ENCODE peak calls at places on chromosomes 2 and 18, in seven cellular contexts. I is suprapubic skin, P is fibroblast of mammary gland, O is HCT116, X is OCI-LY7, B is astrocyte of the spinal cord, K is transverse colon. E is an unnamed sample.

GRCh38 chr18:48743046-48743445 is 204.2 kb downstream of the CTIF start:
- DNase-seq in I (no peak), P (peak; percentile 88), O (no peak), X (no peak), B (peak; percentile 72), K (no peak), E (no peak)

GRCh38 chr2:9169310-9170107 is 37.1 kb upstream of the ASAP2 start:
- DNase-seq in I (no peak), P (no peak), O (no peak), X (no peak), B (no peak), K (no peak), E (no peak)

GRCh38 chr2:80292474-80292873 is 12.1 kb downstream of the LRRTM1 start:
- DNase-seq in I (no peak), P (no peak), O (no peak), X (no peak), B (no peak), K (no peak), E (no peak)

GRCh38 chr2:29223851-29224692 is 108.9 kb downstream of the CLIP4 start:
- DNase-seq in I (peak; percentile 77), P (peak; percentile 90), O (no peak), X (no peak), B (peak; percentile 68), K (peak; percentile 26), E (no peak)

GRCh38 chr2:118850901-118851268 is 3.4 kb upstream of the EN1 start:
- DNase-seq in I (no peak), P (no peak), O (no peak), X (no peak), B (no peak), K (no peak), E (no peak)

GRCh38 chr18:43719264-43719795 is 442.0 kb upstream of the SYT4 start:
- DNase-seq in I (no peak), P (no peak), O (no peak), X (no peak), B (no peak), K (no peak), E (no peak)

GRCh38 chr2:151569167-151569566 is 159.5 kb downstream of the RIF1 start:
- DNase-seq in I (no peak), P (no peak), O (no peak), X (no peak), B (no peak), K (no peak), E (no peak)

GRCh38 chr2:158760887-158761286 is 34.2 kb upstream of the DAPL1 start:
- DNase-seq in I (no peak), P (no peak), O (no peak), X (no peak), B (no peak), K (no peak), E (no peak)

GRCh38 chr2:9306910-9307309 is 100.3 kb downstream of the ASAP2 start:
- DNase-seq in I (no peak), P (no peak), O (no peak), X (no peak), B (no peak), K (no peak), E (no peak)

GRCh38 chr2:37944268-37944667 is 19.2 kb downstream of the RMDN2 start:
- DNase-seq in I (no peak), P (no peak), O (no peak), X (no peak), B (no peak), K (no peak), E (no peak)

GRCh38 chr2:199409705-199410104 is 48.0 kb downstream of the SATB2 start:
- DNase-seq in I (no peak), P (peak; percentile 24), O (no peak), X (no peak), B (no peak), K (no peak), E (no peak)

GRCh38 chr2:199404841-199405240 is 52.9 kb downstream of the SATB2 start:
- DNase-seq in I (no peak), P (peak; percentile 84), O (no peak), X (no peak), B (peak; percentile 80), K (no peak), E (peak; percentile 33)

GRCh38 chr2:199407421-199407820 is 50.3 kb downstream of the SATB2 start:
- DNase-seq in I (no peak), P (no peak), O (no peak), X (no peak), B (no peak), K (no peak), E (no peak)

GRCh38 chr2:199410130-199410529 is 47.6 kb downstream of the SATB2 start:
- DNase-seq in I (no peak), P (peak; percentile 48), O (no peak), X (no peak), B (peak; percentile 40), K (no peak), E (no peak)

DNA sequence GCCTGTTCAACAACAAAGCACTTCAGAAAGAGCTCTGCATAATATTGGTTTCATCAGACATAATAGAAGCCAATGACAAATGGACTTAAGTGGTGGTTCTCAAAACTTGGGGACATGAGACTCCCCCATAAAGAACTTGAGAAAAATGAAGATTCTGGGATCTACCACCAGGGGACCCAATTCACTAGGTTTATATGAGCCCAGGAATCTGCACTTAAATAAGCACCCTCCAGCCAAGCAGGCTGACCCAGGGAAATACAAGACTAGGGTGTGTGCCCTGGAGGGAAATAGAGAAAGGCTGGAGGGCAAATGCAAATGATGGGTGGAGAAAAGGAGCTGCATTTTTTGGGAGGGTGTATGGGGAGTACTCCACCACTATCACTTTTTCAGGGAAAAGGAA is 52.5 kb downstream of the SATB2 start:
- DNase-seq in I (no peak), P (peak; percentile 41), O (peak; percentile 27), X (no peak), B (no peak), K (no peak), E (no peak)
- TF ChIP-seq CTCF in I (no peak), P (peak; percentile 32), O (peak; percentile 38), X (peak; percentile 61), B (peak; percentile 30), K (peak; percentile 16), E (no peak)

DNA sequence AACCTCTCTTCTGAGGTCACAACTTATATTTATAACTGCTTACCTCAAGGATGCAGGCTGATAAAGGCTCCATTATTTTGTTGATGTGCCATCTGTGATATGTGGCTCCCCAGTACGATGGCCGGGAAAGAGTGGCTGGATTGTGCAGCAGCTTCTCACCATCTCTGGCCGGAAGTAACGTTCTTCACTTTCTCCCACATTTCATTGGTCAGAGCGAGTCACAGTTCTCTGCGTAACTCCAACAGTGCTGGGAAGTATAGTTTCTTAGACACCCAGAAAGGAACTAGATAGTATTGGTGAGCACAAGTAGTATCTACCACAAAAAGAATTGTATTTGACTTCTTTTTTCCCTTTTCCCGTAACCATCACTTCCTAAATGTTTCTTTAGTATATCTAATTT is 28.7 kb downstream of the ZSWIM2 start:
- DNase-seq in I (no peak), P (no peak), O (no peak), X (no peak), B (no peak), K (no peak), E (no peak)
- H3K4me3 ChIP-seq in I (no peak overlapping the region), P (no peak overlapping the region), O (no peak overlapping the region), X (no peak overlapping the region), B (no peak overlapping the region), K (no peak overlapping the region), E (no peak overlapping the region)

GRCh38 chr18:26771524-26771923 is 94.0 kb downstream of the AQP4 start:
- DNase-seq in I (no peak), P (no peak), O (no peak), X (no peak), B (no peak), K (no peak), E (no peak)
- TF ChIP-seq CTCF in I (no peak), P (peak; percentile 19), O (no peak), X (peak; percentile 24), B (peak; percentile 31), K (peak; percentile 44), E (peak; percentile 15)

DNA sequence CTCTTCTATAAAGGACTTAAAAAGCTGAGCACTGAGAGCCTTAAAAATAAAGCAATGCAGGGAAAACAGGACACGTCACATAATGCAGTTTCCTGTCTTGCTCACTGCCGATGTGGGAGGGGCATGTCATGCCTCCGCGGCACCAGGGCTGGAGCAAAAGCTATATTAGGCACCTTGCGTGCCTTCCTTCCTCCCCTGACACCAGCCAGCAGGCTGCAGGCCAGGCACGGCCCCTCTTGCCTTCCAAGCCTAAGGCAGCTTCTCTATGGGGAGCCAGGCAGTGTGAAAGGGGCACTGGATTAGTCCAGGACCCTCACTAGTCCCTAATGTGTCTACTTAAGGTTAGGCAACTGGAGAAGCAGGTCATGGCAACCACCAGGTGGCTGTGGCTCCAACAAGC is 26.3 kb downstream of the MRPL35 start:
- DNase-seq in I (no peak), P (no peak), O (no peak), X (peak; percentile 64), B (no peak), K (peak; percentile 31), E (no peak)
- H3K4me3 ChIP-seq in I (no peak overlapping the region), P (no peak overlapping the region), O (no peak overlapping the region), X (no peak overlapping the region), B (no peak overlapping the region), K (no peak overlapping the region), E (no peak overlapping the region)

DNA sequence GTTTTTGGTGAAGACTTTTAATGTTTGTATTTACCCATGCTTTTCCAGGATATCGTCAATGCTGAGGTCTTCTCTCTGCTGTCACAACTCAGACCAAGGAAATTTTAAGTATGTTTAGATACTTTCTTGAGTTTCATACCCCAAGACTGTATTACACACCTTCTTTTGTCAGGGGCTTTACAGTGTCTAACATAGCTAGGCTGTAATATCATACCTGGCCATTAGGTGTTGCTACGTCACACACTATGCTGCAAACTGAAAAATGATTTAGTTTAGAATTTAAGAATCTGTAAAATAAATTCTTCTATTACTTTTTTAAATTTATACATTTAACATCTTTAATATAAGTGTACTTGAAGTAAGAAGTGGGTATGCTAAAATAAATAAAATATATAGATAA is 358.4 kb upstream of the NRP2 start:
- DNase-seq in I (no peak), P (peak; percentile 23), O (no peak), X (peak; percentile 1), B (no peak), K (no peak), E (no peak)
- TF ChIP-seq CTCF in I (no peak), P (peak; percentile 75), O (peak; percentile 15), X (peak; percentile 65), B (peak; percentile 56), K (peak; percentile 33), E (no peak)

DNA sequence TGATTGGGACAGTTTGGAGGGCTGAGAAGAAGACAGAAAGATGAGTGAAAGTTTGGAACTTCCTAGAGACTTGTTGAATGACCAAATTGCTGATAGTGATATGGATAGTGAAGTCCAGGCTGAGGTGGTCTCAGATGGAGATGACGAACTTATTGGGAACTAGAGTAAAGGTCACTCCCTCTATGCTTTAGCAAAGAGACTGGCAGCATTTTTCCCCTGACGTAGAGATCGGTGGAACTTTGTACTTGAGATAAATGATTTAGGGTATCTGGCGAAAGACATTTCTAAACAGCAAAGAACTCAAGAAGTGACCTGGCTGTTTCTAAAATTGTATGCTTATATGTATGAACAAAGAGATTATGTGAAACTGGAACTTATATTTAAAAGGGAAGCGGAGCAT is 221.2 kb upstream of the KCNJ3 start:
- DNase-seq in I (no peak), P (no peak), O (no peak), X (no peak), B (no peak), K (no peak), E (no peak)
- H3K4me3 ChIP-seq in I (no peak overlapping the region), P (no peak overlapping the region), O (no peak overlapping the region), X (no peak overlapping the region), B (no peak overlapping the region), K (no peak overlapping the region), E (no peak overlapping the region)

GRCh38 chr2:26462511-26463251 is 15.2 kb downstream of the OTOF start:
- DNase-seq in I (peak; percentile 61), P (peak; percentile 96), O (peak; percentile 60), X (no peak), B (peak; percentile 47), K (peak; percentile 14), E (no peak)
- TF ChIP-seq CTCF in I (no peak), P (peak; percentile 70), O (peak; percentile 70), X (peak; percentile 66), B (peak; percentile 69), K (no peak), E (peak; percentile 75)